ENCODE peak calls at places on chromosome 4, in seven cellular contexts. D is SW480; G is stimulated activated CD4-positive, alpha-beta T cell treated with anti-CD3 and anti-CD28 coated beads, Interleukin-12 subunit alpha, Interleukin-12 subunit beta, amount 100 ng/mL, for 4 hours; S is activated B cell treated with CpG ODN at 0.5 μM for 24 hours; P is NCI-H1092; X is glomerular endothelial cell; L is GM23248. J is an unnamed sample.

GRCh38 chr4:52750819-52751348 is 341 bp downstream of the ERVMER34-1 start:
- DNase-seq in D (peak; percentile 42), G (peak; percentile 6), S (peak; percentile 19), P (no peak), X (no peak), L (peak; percentile 44), J (no peak)

GRCh38 chr4:61202100-61202637 is 2.0 kb downstream of the ADGRL3 start:
- DNase-seq in D (no peak), G (no peak), S (no peak), P (peak; percentile 41), X (no peak), L (no peak), J (no peak)

GRCh38 chr4:14743601-14744000 is 258.7 kb upstream of the CPEB2 start:
- DNase-seq in D (no peak), G (no peak), S (no peak), P (no peak), X (no peak), L (no peak), J (no peak)

GRCh38 chr4:183989471-183989870 is 84.4 kb downstream of the STOX2 start:
- DNase-seq in D (no peak), G (no peak), S (no peak), P (no peak), X (no peak), L (peak; percentile 31), J (no peak)

GRCh38 chr4:151103758-151104157 is 4.3 kb downstream of the RPS3A start:
- DNase-seq in D (no peak), G (no peak), S (no peak), P (no peak), X (no peak), L (no peak), J (no peak)

GRCh38 chr4:123622572-123622971 is 226.0 kb downstream of the SPRY1 start:
- DNase-seq in D (no peak), G (no peak), S (no peak), P (no peak), X (no peak), L (no peak), J (no peak)

GRCh38 chr4:101136373-101137370 is 210.7 kb downstream of the PPP3CA start:
- DNase-seq in D (no peak), G (no peak), S (no peak), P (no peak), X (no peak), L (no peak), J (no peak)

GRCh38 chr4:140697709-140698560 is 58.2 kb downstream of the TBC1D9 start:
- DNase-seq in D (no peak), G (no peak), S (no peak), P (no peak), X (no peak), L (no peak), J (no peak)

GRCh38 chr4:157220026-157220881 is at the start of gene GRIA2:
- DNase-seq in D (no peak), G (peak; percentile 1), S (no peak), P (peak; percentile 11), X (no peak), L (peak; percentile 70), J (no peak)